ENCODE peak calls at places on chromosomes 6 and 20, in five cellular contexts. One of them, this sample, is unnamed.

GRCh38 chr20:31608256-31608980 is 3.3 kb downstream of the ID1 start:
- DNase-seq in type B pancreatic cell: peak; percentile 98
- DNase-seq in AG04450: no peak
- DNase-seq in left lung: peak; percentile 95
- DNase-seq in B cell: no peak
- DNase-seq in this sample: peak; percentile 86

GRCh38 chr20:45487231-45487635 is 17.7 kb downstream of the WFDC2 start:
- DNase-seq in AG04450: no peak
- DNase-seq in B cell: peak; percentile 25
- DNase-seq in type B pancreatic cell: no peak
- DNase-seq in left lung: peak; percentile 81
- DNase-seq in this sample: peak; percentile 58

GRCh38 chr6:70375166-70375565 is 38.1 kb upstream of the FAM135A start:
- DNase-seq in AG04450: no peak
- DNase-seq in left lung: no peak
- DNase-seq in type B pancreatic cell: no peak
- DNase-seq in B cell: no peak
- DNase-seq in this sample: no peak

GRCh38 chr6:90088009-90088408 is 193.7 kb downstream of the GJA10 start:
- DNase-seq in AG04450: peak; percentile 46
- DNase-seq in left lung: no peak
- DNase-seq in B cell: no peak
- DNase-seq in type B pancreatic cell: no peak
- DNase-seq in this sample: no peak

GRCh38 chr6:87660226-87660886 is 41.7 kb downstream of the AKIRIN2 start:
- DNase-seq in B cell: no peak
- DNase-seq in AG04450: peak; percentile 34
- DNase-seq in left lung: no peak
- DNase-seq in type B pancreatic cell: no peak
- DNase-seq in this sample: no peak

GRCh38 chr20:59428441-59429205 is 128.2 kb downstream of the EDN3 start:
- DNase-seq in left lung: no peak
- DNase-seq in B cell: no peak
- DNase-seq in AG04450: no peak
- DNase-seq in type B pancreatic cell: no peak
- DNase-seq in this sample: no peak

GRCh38 chr6:95365454-95365853 is 211.9 kb upstream of the MANEA start:
- DNase-seq in left lung: no peak
- DNase-seq in B cell: no peak
- DNase-seq in AG04450: no peak
- DNase-seq in type B pancreatic cell: no peak
- DNase-seq in this sample: no peak

GRCh38 chr6:113122060-113122459 is 735.1 kb upstream of the MARCKS start:
- DNase-seq in type B pancreatic cell: no peak
- DNase-seq in left lung: no peak
- DNase-seq in AG04450: no peak
- DNase-seq in B cell: no peak
- DNase-seq in this sample: no peak

GRCh38 chr6:11774392-11774791 is 4.2 kb downstream of the ADTRP start:
- DNase-seq in type B pancreatic cell: no peak
- DNase-seq in left lung: no peak
- DNase-seq in B cell: no peak
- DNase-seq in AG04450: no peak
- DNase-seq in this sample: no peak

GRCh38 chr6:121055572-121056163 is 278.6 kb downstream of the TBC1D32 start:
- DNase-seq in left lung: no peak
- DNase-seq in type B pancreatic cell: no peak
- DNase-seq in B cell: peak; percentile 35
- DNase-seq in AG04450: peak; percentile 24
- DNase-seq in this sample: no peak

GRCh38 chr20:25248501-25249172 is 752 bp downstream of the PYGB start:
- DNase-seq in left lung: peak; percentile 86
- DNase-seq in type B pancreatic cell: no peak
- DNase-seq in B cell: no peak
- DNase-seq in AG04450: no peak
- DNase-seq in this sample: peak; percentile 55

GRCh38 chr6:119137194-119138072 is 59.0 kb upstream of the FAM184A start:
- DNase-seq in B cell: no peak
- DNase-seq in AG04450: no peak
- DNase-seq in type B pancreatic cell: no peak
- DNase-seq in left lung: no peak
- DNase-seq in this sample: no peak

GRCh38 chr20:8250539-8251200 is 118.6 kb downstream of the PLCB1 start:
- DNase-seq in AG04450: no peak
- DNase-seq in left lung: no peak
- DNase-seq in B cell: no peak
- DNase-seq in type B pancreatic cell: no peak
- DNase-seq in this sample: no peak

GRCh38 chr20:8248051-8248450 is 116.0 kb downstream of the PLCB1 start:
- DNase-seq in left lung: no peak
- DNase-seq in AG04450: no peak
- DNase-seq in B cell: no peak
- DNase-seq in type B pancreatic cell: no peak
- DNase-seq in this sample: no peak

GRCh38 chr20:8246701-8247100 is 114.6 kb downstream of the PLCB1 start:
- DNase-seq in type B pancreatic cell: no peak
- DNase-seq in AG04450: no peak
- DNase-seq in B cell: no peak
- DNase-seq in left lung: no peak
- DNase-seq in this sample: no peak

GRCh38 chr20:8254911-8255582 is 123.0 kb downstream of the PLCB1 start:
- DNase-seq in left lung: no peak
- DNase-seq in type B pancreatic cell: no peak
- DNase-seq in AG04450: peak; percentile 42
- DNase-seq in B cell: no peak
- DNase-seq in this sample: no peak

DNA sequence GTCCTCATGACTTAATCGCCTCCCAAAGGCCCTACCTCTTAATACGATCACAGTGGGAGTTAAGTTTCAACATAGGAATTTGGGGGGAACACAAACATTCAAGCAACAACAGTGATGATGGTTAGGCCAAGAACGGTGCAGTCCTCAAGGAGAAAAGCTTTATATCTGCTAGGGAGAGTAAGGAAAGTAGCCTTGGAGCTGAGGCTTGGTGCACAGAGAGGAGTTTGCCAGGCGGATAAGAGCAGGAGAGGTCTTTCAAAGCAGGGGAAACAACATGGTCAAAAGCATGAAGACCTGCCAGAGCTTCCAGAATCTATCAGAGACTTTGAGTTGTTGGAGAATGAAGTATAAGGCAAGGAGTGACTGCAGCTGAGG is 119.1 kb downstream of the PLCB1 start:
- DNase-seq in B cell: no peak
- DNase-seq in AG04450: no peak
- DNase-seq in left lung: no peak
- DNase-seq in type B pancreatic cell: no peak
- DNase-seq in this sample: no peak
- TF ChIP-seq CTCF in B cell: no peak
- TF ChIP-seq CTCF in AG04450: no peak
- TF ChIP-seq CTCF in left lung: no peak
- TF ChIP-seq CTCF in type B pancreatic cell: no peak
- TF ChIP-seq CTCF in this sample: no peak

DNA sequence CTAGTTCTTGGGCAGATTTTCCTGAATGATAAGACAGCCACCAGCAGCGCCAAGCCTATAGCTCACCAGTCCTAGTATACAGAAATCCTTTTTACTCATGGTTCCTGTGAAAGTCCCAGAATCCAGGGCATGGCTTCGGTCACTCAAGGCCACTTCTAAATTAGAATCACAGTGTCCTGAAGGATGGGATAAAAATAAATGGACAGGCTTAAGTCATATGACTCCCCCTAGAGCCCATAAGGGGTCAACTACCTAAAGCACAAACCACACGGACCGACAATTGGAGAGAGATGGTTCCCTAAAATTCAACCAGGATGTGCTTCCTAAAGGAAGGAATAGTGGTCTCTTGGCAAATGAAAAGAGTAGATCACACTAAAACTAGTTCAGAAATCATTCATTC is 404.1 kb upstream of the PLCB4 start:
- DNase-seq in type B pancreatic cell: no peak
- DNase-seq in B cell: no peak
- DNase-seq in AG04450: no peak
- DNase-seq in left lung: no peak
- DNase-seq in this sample: no peak
- TF ChIP-seq CTCF in type B pancreatic cell: no peak
- TF ChIP-seq CTCF in B cell: no peak
- TF ChIP-seq CTCF in AG04450: no peak
- TF ChIP-seq CTCF in left lung: no peak
- TF ChIP-seq CTCF in this sample: no peak

GRCh38 chr20:33235696-33236095 is at the start of gene BPIFA1:
- DNase-seq in B cell: no peak
- DNase-seq in AG04450: no peak
- DNase-seq in type B pancreatic cell: no peak
- DNase-seq in left lung: no peak
- DNase-seq in this sample: no peak

GRCh38 chr20:33234050-33234449 is 1.7 kb upstream of the BPIFA1 start:
- DNase-seq in AG04450: no peak
- DNase-seq in left lung: no peak
- DNase-seq in B cell: no peak
- DNase-seq in type B pancreatic cell: no peak
- DNase-seq in this sample: no peak

GRCh38 chr20:33231237-33231636 is 4.6 kb upstream of the BPIFA1 start:
- DNase-seq in left lung: no peak
- DNase-seq in AG04450: no peak
- DNase-seq in type B pancreatic cell: no peak
- DNase-seq in B cell: no peak
- DNase-seq in this sample: no peak

GRCh38 chr20:33232486-33233072 is 3.2 kb upstream of the BPIFA1 start:
- DNase-seq in left lung: no peak
- DNase-seq in type B pancreatic cell: no peak
- DNase-seq in AG04450: no peak
- DNase-seq in B cell: no peak
- DNase-seq in this sample: no peak

DNA sequence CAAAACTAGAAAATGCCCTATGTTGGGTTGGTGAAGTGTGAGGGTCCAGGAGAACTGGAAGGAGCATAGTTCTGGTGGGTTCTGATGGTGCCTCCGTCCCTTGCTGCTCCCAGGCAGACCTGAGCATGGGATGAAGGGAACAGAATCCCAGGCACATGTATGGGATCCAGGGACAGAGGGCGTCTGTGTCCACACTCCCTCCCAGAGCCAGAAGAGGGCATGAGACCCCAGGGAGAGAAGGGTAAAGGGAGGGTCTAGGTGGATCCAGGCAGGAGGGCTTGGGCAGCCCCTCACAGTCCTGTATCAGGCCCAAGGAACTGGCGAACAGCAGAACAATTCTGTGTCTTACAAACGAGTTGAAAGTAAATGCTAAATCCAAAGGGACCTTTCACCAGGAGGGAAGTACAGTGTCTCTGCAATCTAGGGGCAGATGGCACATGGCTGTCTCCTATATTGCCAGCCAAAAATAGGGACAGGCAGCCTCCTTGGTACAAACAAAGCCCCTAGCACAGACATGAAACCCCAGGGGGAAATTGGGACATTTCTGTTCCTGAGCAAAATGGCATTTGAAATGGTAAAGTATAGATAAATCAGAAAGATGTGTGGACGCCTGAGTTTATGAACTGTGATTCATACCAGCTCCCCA is 2.5 kb upstream of the BPIFA1 start:
- DNase-seq in left lung: no peak
- DNase-seq in type B pancreatic cell: no peak
- DNase-seq in B cell: no peak
- DNase-seq in AG04450: no peak
- DNase-seq in this sample: no peak
- TF ChIP-seq CTCF in left lung: no peak
- TF ChIP-seq CTCF in type B pancreatic cell: peak; percentile 56
- TF ChIP-seq CTCF in B cell: no peak
- TF ChIP-seq CTCF in AG04450: no peak
- TF ChIP-seq CTCF in this sample: no peak

GRCh38 chr6:52213127-52213526 is 27.0 kb downstream of the IL17A start:
- DNase-seq in type B pancreatic cell: no peak
- DNase-seq in AG04450: no peak
- DNase-seq in B cell: no peak
- DNase-seq in left lung: no peak
- DNase-seq in this sample: no peak
- TF ChIP-seq CTCF in type B pancreatic cell: no peak
- TF ChIP-seq CTCF in AG04450: no peak
- TF ChIP-seq CTCF in B cell: no peak
- TF ChIP-seq CTCF in left lung: no peak
- TF ChIP-seq CTCF in this sample: no peak

DNA sequence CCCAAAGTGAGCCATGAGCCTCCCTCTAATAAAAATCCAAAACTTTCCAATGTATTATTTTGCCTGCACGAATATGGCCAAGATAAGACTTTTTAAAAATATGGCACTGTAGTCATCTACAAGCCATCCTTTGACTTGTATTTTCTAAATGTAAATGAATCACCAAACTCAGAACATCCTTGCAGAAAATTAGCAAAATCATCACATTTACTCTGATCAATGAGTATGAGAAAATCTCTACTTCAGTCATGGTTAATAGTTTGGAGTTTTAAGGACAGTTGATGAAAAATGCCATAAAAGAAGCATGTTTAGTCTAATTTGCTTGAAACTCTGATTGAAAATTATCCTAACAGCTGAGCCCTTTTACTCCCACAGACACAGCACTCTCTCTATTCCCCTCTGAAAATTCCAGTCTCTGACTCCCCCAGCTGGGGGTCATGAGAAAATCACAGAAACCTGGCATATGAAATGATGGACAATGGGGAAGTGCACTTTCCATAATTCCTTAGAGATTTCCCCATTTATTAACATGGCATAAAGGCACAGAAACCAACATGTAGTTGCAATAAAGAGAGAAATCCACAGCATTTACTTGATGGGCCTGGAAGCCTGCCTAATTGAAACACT is 214.1 kb downstream of the WDR27 start:
- DNase-seq in B cell: no peak
- DNase-seq in left lung: no peak
- DNase-seq in AG04450: no peak
- DNase-seq in type B pancreatic cell: no peak
- DNase-seq in this sample: no peak
- TF ChIP-seq CTCF in B cell: no peak
- TF ChIP-seq CTCF in left lung: no peak
- TF ChIP-seq CTCF in AG04450: peak; percentile 39
- TF ChIP-seq CTCF in type B pancreatic cell: peak; percentile 45
- TF ChIP-seq CTCF in this sample: no peak

GRCh38 chr20:46559685-46560440 is 9.4 kb upstream of the OCSTAMP start:
- DNase-seq in B cell: no peak
- DNase-seq in left lung: no peak
- DNase-seq in AG04450: no peak
- DNase-seq in type B pancreatic cell: no peak
- DNase-seq in this sample: no peak
- TF ChIP-seq CTCF in B cell: no peak
- TF ChIP-seq CTCF in left lung: no peak
- TF ChIP-seq CTCF in AG04450: no peak
- TF ChIP-seq CTCF in type B pancreatic cell: peak; percentile 14
- TF ChIP-seq CTCF in this sample: no peak